ENCODE peak calls at places on chromosome 7, in ten cellular contexts. V is Peyer's patch; P is CD8-positive, alpha-beta memory T cell; I is stimulated activated CD8-positive, alpha-beta memory T cell treated with anti-CD3 and anti-CD28 coated beads, Interleukin-7, amount 100 ng/mL, for 1 hour; U is MCF 10A; A is activated CD4-positive, alpha-beta memory T cell treated with anti-CD3 and anti-CD28 coated beads for 36 hours; K is activated CD4-positive, alpha-beta T cell treated with anti-CD3 and anti-CD28 coated beads, Interleukin-2, amount 50 U/mL, for 4 hours; F is HS-5; X is H7; W is HT1080. Q is an unnamed sample.

GRCh38 chr7:16402084-16402483 is 19.3 kb downstream of the CRPPA start:
- DNase-seq in I (no peak), P (no peak), X (no peak), V (no peak), F (no peak), K (no peak), U (no peak), W (no peak), A (no peak), Q (no peak)

GRCh38 chr7:151233111-151233701 is 923 bp downstream of the CHPF2 start:
- DNase-seq in W (peak), X (peak), V (peak), I (peak), F (peak), U (peak), K (peak), P (peak), A (peak), Q (peak)

GRCh38 chr7:12210179-12211053 is 678 bp upstream of the TMEM106B start:
- DNase-seq in K (peak), P (no peak), I (no peak), V (peak), X (peak), U (no peak), A (no peak), W (no peak), F (peak), Q (peak)

GRCh38 chr7:133412942-133413341 is 160.1 kb downstream of the EXOC4 start:
- DNase-seq in W (no peak), V (no peak), I (no peak), F (no peak), P (no peak), U (no peak), X (no peak), A (no peak), K (no peak), Q (no peak)

GRCh38 chr7:255038-255435 is 34.9 kb upstream of the FOXL3 start:
- DNase-seq in K (no peak), F (no peak), I (no peak), A (no peak), P (no peak), V (no peak), W (no peak), X (no peak), U (no peak), Q (no peak)

GRCh38 chr7:24024276-24024675 is 259.7 kb upstream of the NPY start:
- DNase-seq in I (no peak), A (no peak), X (no peak), F (no peak), K (no peak), W (no peak), V (no peak), P (no peak), U (no peak), Q (no peak)

GRCh38 chr7:151339651-151340377 is 1.8 kb upstream of the NUB1 start:
- DNase-seq in U (no peak), P (peak), K (no peak), F (no peak), X (no peak), I (no peak), V (no peak), W (no peak), A (no peak), Q (no peak)

GRCh38 chr7:105799677-105800076 is 76.7 kb downstream of the ATXN7L1 start:
- DNase-seq in I (no peak), V (no peak), W (no peak), X (no peak), P (no peak), F (no peak), U (no peak), K (no peak), A (no peak), Q (no peak)

GRCh38 chr7:42662862-42663261 is 249.0 kb downstream of the C7orf25 start:
- DNase-seq in F (no peak), V (no peak), I (no peak), U (no peak), A (no peak), X (no peak), K (no peak), W (no peak), P (no peak), Q (no peak)

GRCh38 chr7:44103941-44104879 is at the start of gene AEBP1:
- DNase-seq in V (no peak), X (peak), K (no peak), I (no peak), U (no peak), A (peak), W (no peak), P (peak), F (no peak), Q (peak)

GRCh38 chr7:136687693-136688322 is 180.6 kb upstream of the CHRM2 start:
- DNase-seq in V (no peak), U (peak), W (peak), F (peak), K (no peak), X (peak), P (no peak), I (no peak), A (no peak), Q (no peak)

Q was measured in spleen.